ENCODE peak calls at places on chromosomes 6 and 20, in five cellular contexts. E is RKO; Y is stimulated activated CD8-positive, alpha-beta memory T cell treated with anti-CD3 and anti-CD28 coated beads, Interleukin-15, amount 100 ng/mL, for 1 hour; U is NCI-H2081; W is ELR. I is an unnamed sample.

GRCh38 chr6:10223841-10224240 is 191.0 kb downstream of the TFAP2A start:
- DNase-seq in W (no peak), U (no peak), Y (no peak), E (no peak), I (no peak)

GRCh38 chr20:443223-443793 is 19.0 kb downstream of the TBC1D20 start:
- DNase-seq in W (no peak), U (no peak), Y (no peak), E (no peak), I (no peak)

GRCh38 chr6:31246051-31246495 is 25.8 kb downstream of the HLA-C start:
- DNase-seq in W (peak), Y (no peak), U (no peak), E (peak), I (no peak)

GRCh38 chr6:111950661-111951426 is 77.6 kb upstream of the FYN start:
- DNase-seq in W (no peak), Y (no peak), E (no peak), U (peak), I (no peak)

GRCh38 chr20:58378056-58378455 is 11.0 kb upstream of the VAPB start:
- DNase-seq in U (no peak), E (no peak), Y (no peak), W (no peak), I (no peak)

GRCh38 chr20:56995635-56996075 is 270.8 kb downstream of the BMP7 start:
- DNase-seq in E (peak), U (no peak), Y (no peak), W (peak), I (peak)

GRCh38 chr6:5359413-5359812 is 98.1 kb downstream of the FARS2 start:
- DNase-seq in W (no peak), Y (no peak), U (peak), E (no peak), I (no peak)

GRCh38 chr6:36099872-36100483 is 30.3 kb upstream of the MAPK13 start:
- DNase-seq in W (no peak), Y (no peak), U (no peak), E (no peak), I (no peak)